ENCODE peak calls at places on chromosomes 2 and 18, in ten cellular contexts. I is A549, B is GM06990, W is astrocyte of the spinal cord, Y is tibial artery, P is kidney epithelial cell, C is mesothelial cell of epicardium, H is dorsolateral prefrontal cortex, T is activated B cell treated with CpG ODN at 0.5 μM for 24 hours, A is heart left ventricle. K is an unnamed sample.

GRCh38 chr2:150483532-150483931 is 3.9 kb downstream of the RND3 start:
- DNase-seq in I (no peak), B (no peak), W (no peak), Y (no peak), P (no peak), C (no peak), H (no peak), T (no peak), A (no peak), K (no peak)

GRCh38 chr2:86622878-86623548 is 652 bp downstream of the RNF103 start:
- DNase-seq in I (peak), B (no peak), W (peak), Y (peak), P (no peak), C (peak), H (peak), T (no peak), A (peak), K (peak)

GRCh38 chr18:13791181-13791580 is 32.8 kb upstream of the MC5R start:
- DNase-seq in I (peak), B (no peak), W (no peak), Y (no peak), P (no peak), C (no peak), H (no peak), T (no peak), A (no peak), K (no peak)

GRCh38 chr18:32891797-32892196 is 119.0 kb upstream of the KLHL14 start:
- DNase-seq in I (no peak), B (no peak), W (no peak), Y (no peak), P (no peak), C (no peak), H (no peak), T (no peak), A (no peak), K (no peak)

GRCh38 chr2:48213646-48214045 is 307.3 kb upstream of the FBXO11 start:
- DNase-seq in I (no peak), B (no peak), W (no peak), Y (no peak), P (no peak), C (no peak), H (no peak), T (no peak), A (no peak), K (no peak)

GRCh38 chr2:61853086-61853847 is 593 bp downstream of the FAM161A start:
- DNase-seq in I (peak), B (no peak), W (no peak), Y (no peak), P (no peak), C (no peak), H (no peak), T (no peak), A (no peak), K (peak)

GRCh38 chr2:28976584-28976983 is 4.5 kb upstream of the TOGARAM2 start:
- DNase-seq in I (no peak), B (no peak), W (peak), Y (no peak), P (peak), C (no peak), H (no peak), T (no peak), A (no peak), K (no peak)

GRCh38 chr2:40820319-40820718 is 368.4 kb upstream of the SLC8A1 start:
- DNase-seq in I (no peak), B (no peak), W (peak), Y (no peak), P (no peak), C (no peak), H (no peak), T (no peak), A (no peak), K (no peak)

GRCh38 chr18:24726727-24727539 is 266.5 kb downstream of the HRH4 start:
- DNase-seq in I (peak), B (no peak), W (peak), Y (peak), P (peak), C (peak), H (peak), T (no peak), A (peak), K (peak)

GRCh38 chr2:125630377-125630776 is 1025.6 kb upstream of the GYPC start:
- DNase-seq in I (no peak), B (no peak), W (no peak), Y (no peak), P (no peak), C (no peak), H (no peak), T (no peak), A (no peak), K (no peak)

GRCh38 chr2:174568425-174568824 is 29.2 kb downstream of the WIPF1 start:
- DNase-seq in I (no peak), B (no peak), W (no peak), Y (no peak), P (no peak), C (no peak), H (no peak), T (no peak), A (no peak), K (no peak)

GRCh38 chr18:77899972-77900754 is 650.5 kb downstream of the GALR1 start:
- DNase-seq in I (peak), B (peak), W (peak), Y (no peak), P (no peak), C (peak), H (peak), T (peak), A (peak), K (peak)

GRCh38 chr2:181778621-181779195 is 98.4 kb upstream of the NEUROD1 start:
- DNase-seq in I (no peak), B (no peak), W (no peak), Y (no peak), P (no peak), C (no peak), H (no peak), T (no peak), A (no peak), K (no peak)

GRCh38 chr18:59593291-59593717 is 103.9 kb downstream of the CCBE1 start:
- DNase-seq in I (no peak), B (no peak), W (peak), Y (no peak), P (no peak), C (no peak), H (no peak), T (no peak), A (no peak), K (no peak)

GRCh38 chr2:6493669-6494068 is 372.0 kb downstream of the CMPK2 start:
- DNase-seq in I (no peak), B (no peak), W (no peak), Y (no peak), P (no peak), C (no peak), H (no peak), T (no peak), A (no peak), K (no peak)

GRCh38 chr2:210611466-210611865 is 55.1 kb downstream of the CPS1 start:
- DNase-seq in I (no peak), B (no peak), W (no peak), Y (no peak), P (no peak), C (no peak), H (no peak), T (no peak), A (no peak), K (no peak)

GRCh38 chr2:215794829-215795546 is 218.4 kb downstream of the MREG start:
- DNase-seq in I (no peak), B (no peak), W (peak), Y (no peak), P (no peak), C (no peak), H (no peak), T (no peak), A (no peak), K (no peak)

GRCh38 chr2:219641390-219642063 is 14.1 kb downstream of the SLC4A3 start:
- DNase-seq in I (no peak), B (no peak), W (no peak), Y (no peak), P (no peak), C (no peak), H (no peak), T (no peak), A (no peak), K (no peak)

GRCh38 chr2:224956706-224957105 is 85.6 kb downstream of the DOCK10 start:
- DNase-seq in I (no peak), B (no peak), W (no peak), Y (no peak), P (no peak), C (no peak), H (no peak), T (no peak), A (no peak), K (no peak)

GRCh38 chr2:213068681-213069359 is 82.6 kb downstream of the IKZF2 start:
- DNase-seq in I (no peak), B (no peak), W (no peak), Y (no peak), P (no peak), C (no peak), H (no peak), T (no peak), A (no peak), K (no peak)

GRCh38 chr2:233051241-233052149 is 8.6 kb upstream of the INPP5D start:
- DNase-seq in I (no peak), B (no peak), W (peak), Y (peak), P (no peak), C (no peak), H (no peak), T (no peak), A (peak), K (no peak)

GRCh38 chr2:208359632-208359986 is 47.0 kb upstream of the PTH2R start:
- DNase-seq in I (no peak), B (peak), W (no peak), Y (no peak), P (no peak), C (no peak), H (peak), T (no peak), A (no peak), K (no peak)

GRCh38 chr2:72006188-72006736 is 141.4 kb downstream of the CYP26B1 start:
- DNase-seq in I (no peak), B (no peak), W (no peak), Y (peak), P (no peak), C (no peak), H (peak), T (no peak), A (no peak), K (no peak)

GRCh38 chr2:149169653-149170052 is 131.2 kb downstream of the LYPD6B start:
- DNase-seq in I (no peak), B (no peak), W (no peak), Y (no peak), P (peak), C (no peak), H (no peak), T (no peak), A (no peak), K (no peak)

GRCh38 chr2:223264541-223265171 is 212.7 kb downstream of the KCNE4 start:
- DNase-seq in I (no peak), B (no peak), W (no peak), Y (no peak), P (no peak), C (no peak), H (no peak), T (no peak), A (no peak), K (no peak)

GRCh38 chr18:25896956-25897355 is 193.5 kb downstream of the SS18 start:
- DNase-seq in I (no peak), B (no peak), W (no peak), Y (no peak), P (no peak), C (no peak), H (no peak), T (no peak), A (no peak), K (no peak)

GRCh38 chr2:118122768-118123335 is 34.6 kb downstream of the INSIG2 start:
- DNase-seq in I (peak), B (no peak), W (no peak), Y (no peak), P (peak), C (no peak), H (no peak), T (no peak), A (no peak), K (peak)

GRCh38 chr2:155310589-155310988 is 612.1 kb downstream of the KCNJ3 start:
- DNase-seq in I (peak), B (no peak), W (peak), Y (no peak), P (no peak), C (no peak), H (no peak), T (no peak), A (no peak), K (no peak)

GRCh38 chr18:2964349-2965010 is 48.5 kb downstream of the LPIN2 start:
- DNase-seq in I (no peak), B (no peak), W (no peak), Y (no peak), P (no peak), C (no peak), H (no peak), T (no peak), A (no peak), K (no peak)

GRCh38 chr2:204332706-204333105 is 212.6 kb upstream of the PARD3B start:
- DNase-seq in I (no peak), B (no peak), W (no peak), Y (no peak), P (no peak), C (no peak), H (no peak), T (no peak), A (no peak), K (no peak)

GRCh38 chr2:98948956-98949739 is 13.1 kb upstream of the CRACDL start:
- DNase-seq in I (no peak), B (no peak), W (no peak), Y (no peak), P (no peak), C (no peak), H (no peak), T (no peak), A (no peak), K (no peak)

GRCh38 chr2:136828162-136828561 is 62.8 kb downstream of the THSD7B start:
- DNase-seq in I (no peak), B (no peak), W (no peak), Y (no peak), P (no peak), C (no peak), H (no peak), T (no peak), A (no peak), K (no peak)

GRCh38 chr2:201930043-201930442 is 103.6 kb upstream of the FZD7 start:
- DNase-seq in I (no peak), B (no peak), W (no peak), Y (no peak), P (no peak), C (no peak), H (no peak), T (no peak), A (no peak), K (no peak)

GRCh38 chr2:3659447-3660432 is 1.7 kb downstream of the ALLC start:
- DNase-seq in I (no peak), B (no peak), W (no peak), Y (peak), P (no peak), C (no peak), H (peak), T (no peak), A (peak), K (no peak)

GRCh38 chr2:62939735-62940491 is 110.7 kb upstream of the OTX1 start:
- DNase-seq in I (peak), B (no peak), W (peak), Y (no peak), P (peak), C (no peak), H (no peak), T (no peak), A (no peak), K (no peak)

GRCh38 chr2:62944362-62944761 is 106.3 kb upstream of the OTX1 start:
- DNase-seq in I (no peak), B (no peak), W (no peak), Y (no peak), P (no peak), C (no peak), H (no peak), T (no peak), A (no peak), K (no peak)

GRCh38 chr2:62940697-62941096 is 109.9 kb upstream of the OTX1 start:
- DNase-seq in I (no peak), B (no peak), W (no peak), Y (no peak), P (no peak), C (no peak), H (no peak), T (no peak), A (no peak), K (no peak)

GRCh38 chr2:62938126-62938525 is 112.5 kb upstream of the OTX1 start:
- DNase-seq in I (no peak), B (no peak), W (peak), Y (no peak), P (no peak), C (no peak), H (no peak), T (no peak), A (no peak), K (no peak)

GRCh38 chr2:62941413-62941812 is 109.2 kb upstream of the OTX1 start:
- DNase-seq in I (no peak), B (no peak), W (no peak), Y (no peak), P (no peak), C (no peak), H (no peak), T (no peak), A (no peak), K (no peak)
- TF ChIP-seq CTCF in I (no peak), B (no peak), W (no peak), Y (no peak), P (no peak), C (no peak), H (no peak), T (no peak), A (no peak), K (no peak)

GRCh38 chr18:23331091-23331920 is 121.8 kb upstream of the RIOK3 start:
- DNase-seq in I (no peak), B (no peak), W (no peak), Y (no peak), P (no peak), C (peak), H (no peak), T (no peak), A (no peak), K (no peak)

GRCh38 chr18:23336072-23336471 is 117.0 kb upstream of the RIOK3 start:
- DNase-seq in I (no peak), B (no peak), W (no peak), Y (no peak), P (no peak), C (no peak), H (no peak), T (no peak), A (no peak), K (no peak)

GRCh38 chr18:23332356-23332755 is 120.7 kb upstream of the RIOK3 start:
- DNase-seq in I (no peak), B (no peak), W (no peak), Y (no peak), P (no peak), C (no peak), H (no peak), T (no peak), A (no peak), K (no peak)

GRCh38 chr18:23334569-23334968 is 118.5 kb upstream of the RIOK3 start:
- DNase-seq in I (no peak), B (no peak), W (no peak), Y (no peak), P (no peak), C (no peak), H (no peak), T (no peak), A (no peak), K (no peak)

DNA sequence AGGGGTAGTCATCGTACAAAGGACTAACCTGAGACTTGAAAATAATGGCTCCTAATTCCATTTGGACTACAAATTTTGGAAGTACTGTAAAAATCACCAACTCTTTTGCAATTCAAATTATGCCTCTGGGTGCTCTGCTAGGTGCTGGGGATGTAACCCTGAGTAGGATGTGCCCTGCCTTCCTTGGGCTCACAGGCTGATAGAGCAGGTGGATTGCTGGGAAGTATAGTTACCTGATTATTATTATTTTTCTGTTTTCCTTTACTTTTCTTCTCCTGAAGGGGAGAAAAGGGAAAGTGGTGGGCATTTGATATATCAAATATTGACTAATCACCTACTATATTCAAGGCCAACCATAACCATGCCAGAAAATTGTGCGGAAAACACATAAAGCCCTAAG is 119.3 kb upstream of the RIOK3 start:
- DNase-seq in I (no peak), B (no peak), W (no peak), Y (no peak), P (no peak), C (no peak), H (no peak), T (no peak), A (no peak), K (no peak)
- TF ChIP-seq CTCF in I (no peak), B (no peak), W (no peak), Y (no peak), P (no peak), C (no peak), H (no peak), T (no peak), A (no peak), K (no peak)

GRCh38 chr2:101401906-101402305 is 14.6 kb upstream of the CREG2 start:
- DNase-seq in I (no peak), B (no peak), W (no peak), Y (no peak), P (no peak), C (no peak), H (no peak), T (no peak), A (no peak), K (no peak)
- TF ChIP-seq CTCF in I (no peak), B (peak), W (no peak), Y (no peak), P (peak), C (peak), H (no peak), T (no peak), A (no peak), K (no peak)

GRCh38 chr2:24024018-24024417 is 14.1 kb downstream of the MFSD2B start:
- DNase-seq in I (peak), B (no peak), W (peak), Y (no peak), P (no peak), C (no peak), H (no peak), T (no peak), A (no peak), K (no peak)
- TF ChIP-seq CTCF in I (peak), B (peak), W (peak), Y (no peak), P (no peak), C (no peak), H (no peak), T (no peak), A (no peak), K (no peak)

DNA sequence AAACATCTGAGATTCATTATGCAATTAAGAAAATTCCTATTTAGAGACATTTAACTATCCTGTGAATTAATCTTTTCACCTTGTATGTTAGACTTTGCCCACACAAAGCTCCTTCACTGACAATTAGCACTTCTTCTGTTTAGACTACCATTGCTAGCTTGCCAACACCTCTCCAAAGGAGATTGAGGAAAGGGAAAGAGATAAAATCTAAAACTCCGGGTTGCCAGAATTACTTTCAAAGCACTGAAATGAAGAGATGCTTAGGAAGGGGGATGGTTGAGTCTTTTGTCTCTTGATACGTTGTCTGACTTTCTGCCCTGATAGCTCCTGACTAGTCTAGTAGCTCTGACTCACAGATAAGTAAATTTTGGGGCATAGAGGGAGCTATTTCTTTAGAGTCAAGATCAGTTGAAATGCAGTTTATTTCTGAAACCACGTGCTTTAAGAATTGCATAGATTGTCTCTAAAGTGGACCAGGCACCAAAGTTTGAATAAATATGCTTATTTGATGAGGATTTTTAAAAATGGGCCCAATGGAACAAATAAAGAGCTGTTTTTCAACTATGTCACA is 74.1 kb upstream of the DSEL start:
- DNase-seq in I (no peak), B (no peak), W (peak), Y (no peak), P (no peak), C (no peak), H (no peak), T (no peak), A (no peak), K (no peak)
- TF ChIP-seq CTCF in I (no peak), B (no peak), W (peak), Y (no peak), P (peak), C (no peak), H (no peak), T (no peak), A (no peak), K (no peak)

GRCh38 chr2:230075988-230076631 is 7.4 kb upstream of the SLC16A14 start:
- DNase-seq in I (no peak), B (no peak), W (no peak), Y (no peak), P (no peak), C (no peak), H (no peak), T (no peak), A (no peak), K (no peak)

GRCh38 chr2:230067990-230068657 is 600 bp downstream of the SLC16A14 start:
- DNase-seq in I (peak), B (peak), W (peak), Y (peak), P (no peak), C (peak), H (peak), T (peak), A (peak), K (peak)

GRCh38 chr2:230068658-230069080 is at the start of gene SLC16A14:
- DNase-seq in I (peak), B (peak), W (peak), Y (no peak), P (no peak), C (no peak), H (no peak), T (no peak), A (no peak), K (peak)

GRCh38 chr2:230069418-230069817 is 694 bp upstream of the SLC16A14 start:
- DNase-seq in I (no peak), B (no peak), W (no peak), Y (no peak), P (no peak), C (no peak), H (no peak), T (no peak), A (no peak), K (no peak)

GRCh38 chr2:230071421-230071820 is 2.7 kb upstream of the SLC16A14 start:
- DNase-seq in I (no peak), B (no peak), W (no peak), Y (no peak), P (no peak), C (no peak), H (no peak), T (no peak), A (no peak), K (no peak)
- TF ChIP-seq CTCF in I (no peak), B (no peak), W (no peak), Y (no peak), P (no peak), C (no peak), H (no peak), T (no peak), A (no peak), K (no peak)

K was measured in GM10248.